ENCODE peak calls at places on chromosomes 11 and 22, in four cellular contexts. One of them, this sample, is unnamed.

GRCh38 chr11:77039491-77040400 is 5.5 kb downstream of the B3GNT6 start:
- DNase-seq in stimulated activated CD4-positive, alpha-beta T cell treated with anti-CD3 and anti-CD28 coated beads, TNF-alpha, amount 100 ng/mL, for 48 hours: no peak
- DNase-seq in uterus: no peak
- DNase-seq in ACHN: peak; percentile 42
- DNase-seq in this sample: no peak

GRCh38 chr11:133337905-133338536 is 194.3 kb downstream of the OPCML start:
- DNase-seq in ACHN: no peak
- DNase-seq in uterus: no peak
- DNase-seq in stimulated activated CD4-positive, alpha-beta T cell treated with anti-CD3 and anti-CD28 coated beads, TNF-alpha, amount 100 ng/mL, for 48 hours: no peak
- DNase-seq in this sample: no peak

GRCh38 chr22:32204856-32205722 is at the start of gene RFPL2:
- DNase-seq in ACHN: no peak
- DNase-seq in stimulated activated CD4-positive, alpha-beta T cell treated with anti-CD3 and anti-CD28 coated beads, TNF-alpha, amount 100 ng/mL, for 48 hours: no peak
- DNase-seq in uterus: no peak
- DNase-seq in this sample: peak; percentile 75

GRCh38 chr11:62546244-62546936 is at the start of gene AHNAK:
- DNase-seq in stimulated activated CD4-positive, alpha-beta T cell treated with anti-CD3 and anti-CD28 coated beads, TNF-alpha, amount 100 ng/mL, for 48 hours: no peak
- DNase-seq in ACHN: peak; percentile 64
- DNase-seq in uterus: peak; percentile 84
- DNase-seq in this sample: peak; percentile 67

GRCh38 chr22:36081023-36081431 is 52.4 kb upstream of the RBFOX2 start:
- DNase-seq in ACHN: no peak
- DNase-seq in stimulated activated CD4-positive, alpha-beta T cell treated with anti-CD3 and anti-CD28 coated beads, TNF-alpha, amount 100 ng/mL, for 48 hours: no peak
- DNase-seq in uterus: no peak
- DNase-seq in this sample: no peak

GRCh38 chr11:57798905-57799559 is 37.4 kb downstream of the CTNND1 start:
- DNase-seq in stimulated activated CD4-positive, alpha-beta T cell treated with anti-CD3 and anti-CD28 coated beads, TNF-alpha, amount 100 ng/mL, for 48 hours: no peak
- DNase-seq in uterus: no peak
- DNase-seq in ACHN: no peak
- DNase-seq in this sample: peak; percentile 67

GRCh38 chr11:59668188-59668949 is 468 bp downstream of the PATL1 start:
- DNase-seq in stimulated activated CD4-positive, alpha-beta T cell treated with anti-CD3 and anti-CD28 coated beads, TNF-alpha, amount 100 ng/mL, for 48 hours: peak; percentile 44
- DNase-seq in ACHN: peak; percentile 45
- DNase-seq in uterus: peak; percentile 51
- DNase-seq in this sample: peak; percentile 63

GRCh38 chr11:87180743-87181142 is 143.0 kb downstream of the TMEM135 start:
- DNase-seq in ACHN: peak; percentile 24
- DNase-seq in uterus: no peak
- DNase-seq in stimulated activated CD4-positive, alpha-beta T cell treated with anti-CD3 and anti-CD28 coated beads, TNF-alpha, amount 100 ng/mL, for 48 hours: no peak
- DNase-seq in this sample: no peak

GRCh38 chr22:50622723-50623327 is 5.1 kb downstream of the ARSA start:
- DNase-seq in ACHN: no peak
- DNase-seq in stimulated activated CD4-positive, alpha-beta T cell treated with anti-CD3 and anti-CD28 coated beads, TNF-alpha, amount 100 ng/mL, for 48 hours: no peak
- DNase-seq in uterus: no peak
- DNase-seq in this sample: no peak

GRCh38 chr11:36425593-36426206 is 84.4 kb downstream of the TRAF6 start:
- DNase-seq in stimulated activated CD4-positive, alpha-beta T cell treated with anti-CD3 and anti-CD28 coated beads, TNF-alpha, amount 100 ng/mL, for 48 hours: no peak
- DNase-seq in uterus: no peak
- DNase-seq in ACHN: no peak
- DNase-seq in this sample: no peak

GRCh38 chr11:117690484-117691205 is 106.4 kb downstream of the DSCAML1 start:
- DNase-seq in ACHN: no peak
- DNase-seq in uterus: no peak
- DNase-seq in stimulated activated CD4-positive, alpha-beta T cell treated with anti-CD3 and anti-CD28 coated beads, TNF-alpha, amount 100 ng/mL, for 48 hours: no peak
- DNase-seq in this sample: no peak

GRCh38 chr11:106399075-106399500 is 321.6 kb downstream of the AASDHPPT start:
- DNase-seq in stimulated activated CD4-positive, alpha-beta T cell treated with anti-CD3 and anti-CD28 coated beads, TNF-alpha, amount 100 ng/mL, for 48 hours: no peak
- DNase-seq in ACHN: peak; percentile 96
- DNase-seq in uterus: peak; percentile 70
- DNase-seq in this sample: peak; percentile 86

GRCh38 chr11:69620663-69621290 is 20.2 kb upstream of the CCND1 start:
- DNase-seq in ACHN: no peak
- DNase-seq in stimulated activated CD4-positive, alpha-beta T cell treated with anti-CD3 and anti-CD28 coated beads, TNF-alpha, amount 100 ng/mL, for 48 hours: no peak
- DNase-seq in uterus: no peak
- DNase-seq in this sample: no peak

GRCh38 chr11:74134661-74135515 is 35.9 kb downstream of the C2CD3 start:
- DNase-seq in ACHN: peak; percentile 71
- DNase-seq in uterus: no peak
- DNase-seq in stimulated activated CD4-positive, alpha-beta T cell treated with anti-CD3 and anti-CD28 coated beads, TNF-alpha, amount 100 ng/mL, for 48 hours: no peak
- DNase-seq in this sample: no peak

GRCh38 chr11:1917523-1918435 is 1.7 kb upstream of the TNNT3 start:
- DNase-seq in ACHN: no peak
- DNase-seq in uterus: peak; percentile 41
- DNase-seq in stimulated activated CD4-positive, alpha-beta T cell treated with anti-CD3 and anti-CD28 coated beads, TNF-alpha, amount 100 ng/mL, for 48 hours: no peak
- DNase-seq in this sample: no peak

GRCh38 chr11:129278586-129279319 is 86.6 kb upstream of the ARHGAP32 start:
- DNase-seq in ACHN: peak; percentile 22
- DNase-seq in stimulated activated CD4-positive, alpha-beta T cell treated with anti-CD3 and anti-CD28 coated beads, TNF-alpha, amount 100 ng/mL, for 48 hours: peak; percentile 8
- DNase-seq in uterus: peak; percentile 24
- DNase-seq in this sample: no peak

GRCh38 chr11:125123947-125124633 is 12.7 kb upstream of the TMEM218 start:
- DNase-seq in ACHN: peak; percentile 39
- DNase-seq in stimulated activated CD4-positive, alpha-beta T cell treated with anti-CD3 and anti-CD28 coated beads, TNF-alpha, amount 100 ng/mL, for 48 hours: no peak
- DNase-seq in uterus: peak; percentile 44
- DNase-seq in this sample: peak; percentile 84

GRCh38 chr22:39913321-39913720 is 12.4 kb downstream of the GRAP2 start:
- DNase-seq in stimulated activated CD4-positive, alpha-beta T cell treated with anti-CD3 and anti-CD28 coated beads, TNF-alpha, amount 100 ng/mL, for 48 hours: no peak
- DNase-seq in uterus: no peak
- DNase-seq in ACHN: no peak
- DNase-seq in this sample: no peak

GRCh38 chr11:128496684-128497056 is 90.7 kb downstream of the ETS1 start:
- DNase-seq in stimulated activated CD4-positive, alpha-beta T cell treated with anti-CD3 and anti-CD28 coated beads, TNF-alpha, amount 100 ng/mL, for 48 hours: no peak
- DNase-seq in uterus: no peak
- DNase-seq in ACHN: peak; percentile 42
- DNase-seq in this sample: peak; percentile 54

GRCh38 chr22:39382410-39382809 is 17.2 kb upstream of the TAB1 start:
- DNase-seq in ACHN: no peak
- DNase-seq in uterus: no peak
- DNase-seq in stimulated activated CD4-positive, alpha-beta T cell treated with anti-CD3 and anti-CD28 coated beads, TNF-alpha, amount 100 ng/mL, for 48 hours: no peak
- DNase-seq in this sample: no peak

GRCh38 chr11:33507356-33507755 is 193.3 kb downstream of the C11orf91 start:
- DNase-seq in stimulated activated CD4-positive, alpha-beta T cell treated with anti-CD3 and anti-CD28 coated beads, TNF-alpha, amount 100 ng/mL, for 48 hours: no peak
- DNase-seq in uterus: no peak
- DNase-seq in ACHN: no peak
- DNase-seq in this sample: no peak

GRCh38 chr11:27720277-27720830 is 20.1 kb upstream of the BDNF start:
- DNase-seq in ACHN: peak; percentile 71
- DNase-seq in uterus: no peak
- DNase-seq in stimulated activated CD4-positive, alpha-beta T cell treated with anti-CD3 and anti-CD28 coated beads, TNF-alpha, amount 100 ng/mL, for 48 hours: no peak
- DNase-seq in this sample: peak; percentile 67

GRCh38 chr11:104968856-104969776 is 742 bp upstream of the CASP4 start:
- DNase-seq in ACHN: peak; percentile 44
- DNase-seq in stimulated activated CD4-positive, alpha-beta T cell treated with anti-CD3 and anti-CD28 coated beads, TNF-alpha, amount 100 ng/mL, for 48 hours: no peak
- DNase-seq in uterus: peak; percentile 21
- DNase-seq in this sample: no peak

GRCh38 chr22:22068025-22068424 is 85.4 kb upstream of the TOP3B start:
- DNase-seq in uterus: no peak
- DNase-seq in ACHN: no peak
- DNase-seq in stimulated activated CD4-positive, alpha-beta T cell treated with anti-CD3 and anti-CD28 coated beads, TNF-alpha, amount 100 ng/mL, for 48 hours: no peak
- DNase-seq in this sample: no peak

GRCh38 chr11:17687946-17688670 is 31.3 kb upstream of the MYOD1 start:
- DNase-seq in stimulated activated CD4-positive, alpha-beta T cell treated with anti-CD3 and anti-CD28 coated beads, TNF-alpha, amount 100 ng/mL, for 48 hours: no peak
- DNase-seq in ACHN: no peak
- DNase-seq in uterus: no peak
- DNase-seq in this sample: no peak

GRCh38 chr11:133553885-133554586 is 21.7 kb upstream of the OPCML start:
- DNase-seq in ACHN: no peak
- DNase-seq in uterus: no peak
- DNase-seq in stimulated activated CD4-positive, alpha-beta T cell treated with anti-CD3 and anti-CD28 coated beads, TNF-alpha, amount 100 ng/mL, for 48 hours: no peak
- DNase-seq in this sample: no peak

GRCh38 chr11:71951741-71952310 is 23.0 kb downstream of the RNF121 start:
- DNase-seq in uterus: no peak
- DNase-seq in ACHN: no peak
- DNase-seq in stimulated activated CD4-positive, alpha-beta T cell treated with anti-CD3 and anti-CD28 coated beads, TNF-alpha, amount 100 ng/mL, for 48 hours: no peak
- DNase-seq in this sample: no peak

GRCh38 chr11:47667135-47667534 is 24.8 kb upstream of the MTCH2 start:
- DNase-seq in ACHN: no peak
- DNase-seq in uterus: peak; percentile 20
- DNase-seq in stimulated activated CD4-positive, alpha-beta T cell treated with anti-CD3 and anti-CD28 coated beads, TNF-alpha, amount 100 ng/mL, for 48 hours: no peak
- DNase-seq in this sample: no peak

GRCh38 chr22:50169774-50170341 is 673 bp upstream of the PANX2 start:
- DNase-seq in uterus: no peak
- DNase-seq in ACHN: peak; percentile 20
- DNase-seq in stimulated activated CD4-positive, alpha-beta T cell treated with anti-CD3 and anti-CD28 coated beads, TNF-alpha, amount 100 ng/mL, for 48 hours: no peak
- DNase-seq in this sample: no peak

GRCh38 chr22:48568736-48569330 is 1258.8 kb downstream of the BRD1 start:
- DNase-seq in uterus: no peak
- DNase-seq in ACHN: no peak
- DNase-seq in stimulated activated CD4-positive, alpha-beta T cell treated with anti-CD3 and anti-CD28 coated beads, TNF-alpha, amount 100 ng/mL, for 48 hours: no peak
- DNase-seq in this sample: no peak

GRCh38 chr22:37203354-37204044 is 8.8 kb downstream of the SSTR3 start:
- DNase-seq in uterus: no peak
- DNase-seq in ACHN: no peak
- DNase-seq in stimulated activated CD4-positive, alpha-beta T cell treated with anti-CD3 and anti-CD28 coated beads, TNF-alpha, amount 100 ng/mL, for 48 hours: no peak
- DNase-seq in this sample: no peak

GRCh38 chr11:64492561-64492960 is 98.5 kb upstream of the SLC22A12 start:
- DNase-seq in ACHN: no peak
- DNase-seq in uterus: no peak
- DNase-seq in stimulated activated CD4-positive, alpha-beta T cell treated with anti-CD3 and anti-CD28 coated beads, TNF-alpha, amount 100 ng/mL, for 48 hours: no peak
- DNase-seq in this sample: no peak

GRCh38 chr11:77377734-77378133 is 76.2 kb upstream of the GDPD4 start:
- DNase-seq in uterus: no peak
- DNase-seq in stimulated activated CD4-positive, alpha-beta T cell treated with anti-CD3 and anti-CD28 coated beads, TNF-alpha, amount 100 ng/mL, for 48 hours: no peak
- DNase-seq in ACHN: no peak
- DNase-seq in this sample: no peak

GRCh38 chr11:76634934-76635333 is 35.6 kb downstream of the LRRC32 start:
- DNase-seq in uterus: no peak
- DNase-seq in stimulated activated CD4-positive, alpha-beta T cell treated with anti-CD3 and anti-CD28 coated beads, TNF-alpha, amount 100 ng/mL, for 48 hours: no peak
- DNase-seq in ACHN: no peak
- DNase-seq in this sample: no peak

GRCh38 chr22:49373289-49373666 is 454.4 kb downstream of the BRD1 start:
- DNase-seq in uterus: no peak
- DNase-seq in stimulated activated CD4-positive, alpha-beta T cell treated with anti-CD3 and anti-CD28 coated beads, TNF-alpha, amount 100 ng/mL, for 48 hours: no peak
- DNase-seq in ACHN: no peak
- DNase-seq in this sample: no peak